ENCODE peak calls at places on chromosome 12, in four cellular contexts. L is omental fat pad, V is NB4, I is GM10248. Q is an unnamed sample.

GRCh38 chr12:52534482-52534881 is 14.3 kb upstream of the KRT5 start:
- DNase-seq in L (no peak), V (peak; percentile 25), I (no peak), Q (no peak)

GRCh38 chr12:25971675-25972035 is 13.2 kb downstream of the RASSF8 start:
- DNase-seq in L (no peak), V (no peak), I (no peak), Q (no peak)

GRCh38 chr12:72234871-72235270 is 37.3 kb upstream of the TRHDE start:
- DNase-seq in V (no peak), L (no peak), I (no peak), Q (no peak)

GRCh38 chr12:106767954-106768501 is 6.5 kb upstream of the RIC8B start:
- DNase-seq in I (no peak), L (no peak), V (no peak), Q (no peak)

GRCh38 chr12:2152134-2152533 is 99.3 kb downstream of the CACNA1C start:
- DNase-seq in L (no peak), I (no peak), V (no peak), Q (no peak)

GRCh38 chr12:105474672-105475071 is 144.2 kb downstream of the C12orf75 start:
- DNase-seq in L (no peak), V (peak; percentile 63), I (no peak), Q (no peak)

GRCh38 chr12:2673966-2674810 is 120.6 kb upstream of the FKBP4 start:
- DNase-seq in V (no peak), L (no peak), I (no peak), Q (no peak)

GRCh38 chr12:124392271-124392990 is 97.5 kb downstream of the RFLNA start:
- DNase-seq in I (peak; percentile 45), L (no peak), V (peak; percentile 96), Q (no peak)

GRCh38 chr12:106309671-106310313 is 7.3 kb downstream of the TCP11L2 start:
- DNase-seq in V (no peak), I (no peak), L (no peak), Q (no peak)

GRCh38 chr12:8453796-8454195 is 2.0 kb upstream of the CLEC6A start:
- DNase-seq in V (no peak), L (no peak), I (no peak), Q (no peak)

GRCh38 chr12:106195638-106196037 is 52.2 kb downstream of the CKAP4 start:
- DNase-seq in L (no peak), I (no peak), V (peak; percentile 35), Q (no peak)

GRCh38 chr12:78442454-78442801 is 422.1 kb upstream of the SYT1 start:
- DNase-seq in V (no peak), L (no peak), I (no peak), Q (no peak)

GRCh38 chr12:131709226-131709625 is 1.7 kb upstream of the SFSWAP start:
- DNase-seq in V (no peak), L (no peak), I (no peak), Q (no peak)

GRCh38 chr12:114174326-114174725 is 208.2 kb upstream of the RBM19 start:
- DNase-seq in V (no peak), L (no peak), I (no peak), Q (no peak)

GRCh38 chr12:101356794-101357193 is 50.8 kb downstream of the ARL1 start:
- DNase-seq in I (no peak), V (peak; percentile 9), L (no peak), Q (no peak)

GRCh38 chr12:111761706-111762105 is 5.0 kb upstream of the ALDH2 start:
- DNase-seq in I (peak; percentile 27), L (no peak), V (no peak), Q (no peak)
- TF ChIP-seq CTCF in I (no peak), L (no peak), V (no peak), Q (no peak)

GRCh38 chr12:18281941-18282340 is 20.6 kb downstream of the PIK3C2G start:
- DNase-seq in I (no peak), V (no peak), L (no peak), Q (no peak)

GRCh38 chr12:18277196-18277595 is 15.9 kb downstream of the PIK3C2G start:
- DNase-seq in V (no peak), I (no peak), L (no peak), Q (no peak)

DNA sequence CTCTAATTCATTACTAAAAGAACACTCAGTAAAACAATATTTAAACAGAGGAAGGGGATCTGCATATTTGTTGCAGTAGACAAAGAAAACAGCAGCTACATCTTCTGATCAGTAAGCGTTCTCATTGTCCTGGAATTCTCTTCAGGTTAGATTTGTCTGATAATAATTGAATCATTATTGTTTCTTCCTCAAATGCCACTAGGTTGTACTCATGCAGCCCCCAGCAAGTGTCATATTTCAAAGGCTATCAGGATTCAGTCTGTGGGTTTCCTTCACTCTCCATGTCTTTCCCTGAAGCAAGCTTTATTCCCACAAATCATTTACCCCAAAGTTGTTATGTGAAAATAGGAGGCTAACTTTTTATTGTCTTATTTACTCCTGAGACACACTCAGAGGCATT is 14.7 kb downstream of the PIK3C2G start:
- DNase-seq in L (no peak), V (no peak), I (no peak), Q (no peak)
- TF ChIP-seq CTCF in L (no peak), V (no peak), I (no peak), Q (no peak)

GRCh38 chr12:50283230-50283923 is at the start of gene LIMA1:
- DNase-seq in L (peak; percentile 80), I (peak; percentile 97), V (peak; percentile 91), Q (peak; percentile 86)
- TF ChIP-seq CTCF in L (peak; percentile 65), I (no peak), V (no peak), Q (no peak)

DNA sequence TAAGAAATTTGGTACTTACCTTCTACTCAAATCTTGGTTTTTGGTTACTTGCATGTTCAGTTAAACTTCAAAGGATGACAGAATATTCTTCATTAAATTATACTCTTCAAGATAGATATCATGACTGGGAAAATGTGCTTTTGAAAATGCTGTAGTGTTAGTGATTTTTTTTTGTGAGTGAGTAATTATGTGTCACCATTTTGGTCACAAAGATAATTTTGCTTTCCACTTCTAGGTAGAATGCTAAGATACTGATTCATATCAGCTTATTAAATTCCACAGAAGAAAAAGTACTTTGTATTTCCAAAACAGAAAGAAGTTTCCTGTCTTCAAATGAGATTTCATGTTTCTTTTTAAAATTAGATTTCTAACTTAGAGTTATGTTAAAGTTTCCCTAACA is 61.2 kb downstream of the ATXN7L3B start:
- DNase-seq in V (no peak), I (no peak), L (no peak), Q (no peak)
- TF ChIP-seq CTCF in V (no peak), I (no peak), L (no peak), Q (no peak)

DNA sequence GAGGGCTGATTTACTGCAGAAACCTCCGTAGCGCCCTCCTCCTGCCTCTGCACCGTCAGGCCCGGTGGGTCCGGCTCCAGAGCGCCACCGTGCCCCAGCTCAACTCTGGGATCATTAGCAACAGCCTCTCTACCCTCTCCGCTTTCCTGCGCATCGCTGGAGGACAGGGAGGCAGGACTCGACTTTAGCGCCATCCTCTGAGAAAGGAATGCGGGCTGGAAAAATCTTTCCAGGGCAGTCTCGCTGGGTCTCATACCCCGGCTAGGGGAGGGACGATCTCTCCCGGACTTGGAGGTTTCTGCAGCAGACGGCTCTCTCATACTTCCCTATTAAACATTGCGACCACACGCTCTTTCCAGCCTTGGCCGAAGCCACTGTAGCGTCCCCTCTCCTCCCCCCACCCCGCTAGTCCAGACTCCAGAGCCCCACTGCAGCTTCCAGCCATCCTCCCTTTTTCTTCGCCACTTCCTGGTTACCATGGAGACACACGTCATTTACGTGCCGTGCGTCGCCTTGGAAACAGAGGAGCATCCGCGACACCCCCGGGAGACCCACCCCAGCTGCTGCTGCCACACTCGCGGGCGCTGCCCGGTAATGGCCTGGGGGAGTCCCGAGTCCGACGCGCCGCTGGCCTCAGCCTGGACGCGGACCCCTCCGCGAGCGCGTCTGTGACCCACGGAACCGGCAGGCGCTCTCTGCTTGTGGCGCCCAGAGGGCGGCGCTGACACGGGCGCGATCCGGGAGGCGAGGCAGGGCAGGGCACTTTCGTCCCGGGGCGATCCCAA is at the start of gene CCDC184:
- DNase-seq in V (peak; percentile 26), I (peak; percentile 82), L (no peak), Q (peak; percentile 24)
- TF ChIP-seq CTCF in V (peak; percentile 16), I (peak; percentile 33), L (no peak), Q (no peak)

GRCh38 chr12:89504560-89505346 is 19.8 kb downstream of the GALNT4 start:
- DNase-seq in I (no peak), L (no peak), V (no peak), Q (no peak)
- TF ChIP-seq CTCF in I (no peak), L (no peak), V (no peak), Q (no peak)

GRCh38 chr12:50057000-50057841 is at the start of gene ASIC1:
- DNase-seq in V (peak; percentile 81), I (peak; percentile 57), L (no peak), Q (peak; percentile 79)
- TF ChIP-seq CTCF in V (no peak), I (no peak), L (no peak), Q (no peak)

Q was measured in mesothelial cell of epicardium.